ENCODE peak calls at places on chromosome 22, in six cellular contexts. J, F, U, M, G and C are unnamed samples.

GRCh38 chr22:35390933-35391332 is 9.0 kb upstream of the MCM5 start:
- DNase-seq in J (no peak), F (no peak), U (no peak), M (no peak), G (no peak), C (no peak)

GRCh38 chr22:34129691-34130486 is 209.6 kb upstream of the LARGE1 start:
- DNase-seq in J (no peak), F (no peak), U (no peak), M (no peak), G (no peak), C (no peak)

GRCh38 chr22:31082606-31083376 is 1.7 kb downstream of the SMTN start:
- DNase-seq in J (no peak), F (peak), U (peak), M (peak), G (peak), C (peak)

GRCh38 chr22:35685731-35686130 is 31.9 kb upstream of the APOL5 start:
- DNase-seq in J (no peak), F (no peak), U (no peak), M (no peak), G (no peak), C (no peak)

GRCh38 chr22:39748877-39749276 is 144.7 kb downstream of the ENTHD1 start:
- DNase-seq in J (no peak), F (no peak), U (no peak), M (no peak), G (peak), C (no peak)

GRCh38 chr22:43862074-43862881 is at the start of gene SULT4A1:
- DNase-seq in J (peak), F (peak), U (no peak), M (no peak), G (peak), C (no peak)

GRCh38 chr22:45164217-45165123 is 745 bp downstream of the NUP50 start:
- DNase-seq in J (peak), F (peak), U (no peak), M (peak), G (no peak), C (peak)

GRCh38 chr22:38249301-38249700 is 23.5 kb downstream of the TMEM184B start:
- DNase-seq in J (no peak), F (no peak), U (no peak), M (no peak), G (no peak), C (no peak)

GRCh38 chr22:43088979-43089717 is at the start of gene TTLL1:
- DNase-seq in J (peak), F (peak), U (peak), M (peak), G (peak), C (peak)

GRCh38 chr22:46457502-46458488 is 79.6 kb downstream of the CELSR1 start:
- DNase-seq in J (peak), F (peak), U (no peak), M (no peak), G (peak), C (peak)

GRCh38 chr22:39087098-39087497 is 9.9 kb upstream of the APOBEC3H start:
- DNase-seq in J (no peak), F (no peak), U (no peak), M (no peak), G (no peak), C (no peak)

GRCh38 chr22:47220752-47221151 is 458.3 kb downstream of the TBC1D22A start:
- DNase-seq in J (no peak), F (no peak), U (no peak), M (no peak), G (no peak), C (no peak)

GRCh38 chr22:30763815-30764686 is 69.4 kb downstream of the OSBP2 start:
- DNase-seq in J (peak), F (peak), U (peak), M (peak), G (peak), C (peak)

GRCh38 chr22:37485006-37485713 is 1.0 kb downstream of the MFNG start:
- DNase-seq in J (no peak), F (no peak), U (no peak), M (peak), G (no peak), C (no peak)

GRCh38 chr22:23233084-23233501 is 52.8 kb downstream of the BCR start:
- DNase-seq in J (no peak), F (no peak), U (no peak), M (no peak), G (peak), C (peak)

GRCh38 chr22:37211075-37211852 is 1.0 kb downstream of the SSTR3 start:
- DNase-seq in J (no peak), F (no peak), U (no peak), M (no peak), G (no peak), C (no peak)

GRCh38 chr22:19803736-19804267 is 43.2 kb downstream of the TBX1 start:
- DNase-seq in J (no peak), F (no peak), U (no peak), M (no peak), G (no peak), C (no peak)

GRCh38 chr22:42635531-42635930 is 4.9 kb downstream of the ATP5MGL start:
- DNase-seq in J (no peak), F (no peak), U (peak), M (no peak), G (peak), C (peak)

GRCh38 chr22:37482244-37482643 is 3.9 kb downstream of the MFNG start:
- DNase-seq in J (no peak), F (no peak), U (no peak), M (no peak), G (no peak), C (no peak)

GRCh38 chr22:28053871-28054621 is 135.0 kb upstream of the PITPNB start:
- DNase-seq in J (no peak), F (no peak), U (no peak), M (no peak), G (peak), C (no peak)

GRCh38 chr22:29151316-29151715 is 54.4 kb upstream of the EMID1 start:
- DNase-seq in J (no peak), F (no peak), U (no peak), M (no peak), G (no peak), C (no peak)

GRCh38 chr22:24053481-24054226 is 42.5 kb downstream of the CABIN1 start:
- DNase-seq in J (no peak), F (no peak), U (no peak), M (no peak), G (no peak), C (no peak)

GRCh38 chr22:17319541-17319940 is 49.7 kb upstream of the CECR2 start:
- DNase-seq in J (peak), F (peak), U (no peak), M (no peak), G (no peak), C (no peak)

GRCh38 chr22:42906605-42907338 is 49.7 kb upstream of the ARFGAP3 start:
- DNase-seq in J (no peak), F (no peak), U (no peak), M (no peak), G (peak), C (peak)

GRCh38 chr22:32615874-32616564 is 141.4 kb downstream of the FBXO7 start:
- DNase-seq in J (no peak), F (peak), U (no peak), M (no peak), G (no peak), C (no peak)

GRCh38 chr22:37496651-37497599 is 10.7 kb upstream of the MFNG start:
- DNase-seq in J (no peak), F (peak), U (no peak), M (no peak), G (peak), C (peak)

GRCh38 chr22:40009231-40009769 is 14.5 kb downstream of the FAM83F start:
- DNase-seq in J (no peak), F (peak), U (no peak), M (no peak), G (no peak), C (no peak)

GRCh38 chr22:41140365-41140957 is 48.1 kb downstream of the EP300 start:
- DNase-seq in J (no peak), F (no peak), U (no peak), M (no peak), G (no peak), C (no peak)

GRCh38 chr22:31085493-31085824 is 4.3 kb downstream of the SMTN start:
- DNase-seq in J (peak), F (no peak), U (peak), M (no peak), G (no peak), C (peak)